ENCODE peak calls at places on chromosomes 13 and 19, in eight cellular contexts. Q, T, X, O, E, M, U and N are unnamed samples.

GRCh38 chr13:97493471-97493870 is 59.5 kb downstream of the RAP2A start:
- DNase-seq in Q (no peak), T (no peak), X (no peak), O (no peak), E (no peak), M (no peak), U (no peak), N (no peak)

GRCh38 chr19:12126707-12127106 is 13.4 kb downstream of the ZNF20 start:
- DNase-seq in Q (no peak), T (no peak), X (no peak), O (peak), E (no peak), M (no peak), U (no peak), N (no peak)

GRCh38 chr13:70585109-70585508 is 476.9 kb upstream of the KLHL1 start:
- DNase-seq in Q (no peak), T (no peak), X (no peak), O (no peak), E (no peak), M (no peak), U (no peak), N (no peak)

GRCh38 chr13:111541345-111541744 is 220.9 kb downstream of the TEX29 start:
- DNase-seq in Q (no peak), T (no peak), X (no peak), O (no peak), E (no peak), M (no peak), U (no peak), N (no peak)

GRCh38 chr13:99332456-99332855 is 25.3 kb upstream of the GPR183 start:
- DNase-seq in Q (no peak), T (no peak), X (no peak), O (no peak), E (no peak), M (no peak), U (no peak), N (no peak)

GRCh38 chr13:59356607-59357006 is 807.1 kb downstream of the DIAPH3 start:
- DNase-seq in Q (no peak), T (no peak), X (peak), O (no peak), E (no peak), M (peak), U (peak), N (no peak)

GRCh38 chr19:50447750-50448149 is 15.1 kb downstream of the MYBPC2 start:
- DNase-seq in Q (no peak), T (no peak), X (no peak), O (no peak), E (no peak), M (no peak), U (no peak), N (no peak)

GRCh38 chr13:94228781-94229180 is 250.7 kb downstream of the DCT start:
- DNase-seq in Q (no peak), T (no peak), X (no peak), O (no peak), E (no peak), M (no peak), U (no peak), N (no peak)

GRCh38 chr19:54521860-54522513 is 19.4 kb downstream of the LAIR2 start:
- DNase-seq in Q (no peak), T (no peak), X (no peak), O (no peak), E (no peak), M (no peak), U (no peak), N (no peak)

GRCh38 chr19:18764591-18765051 is 26.5 kb downstream of the COMP start:
- DNase-seq in Q (no peak), T (no peak), X (no peak), O (no peak), E (no peak), M (no peak), U (no peak), N (no peak)

DNA sequence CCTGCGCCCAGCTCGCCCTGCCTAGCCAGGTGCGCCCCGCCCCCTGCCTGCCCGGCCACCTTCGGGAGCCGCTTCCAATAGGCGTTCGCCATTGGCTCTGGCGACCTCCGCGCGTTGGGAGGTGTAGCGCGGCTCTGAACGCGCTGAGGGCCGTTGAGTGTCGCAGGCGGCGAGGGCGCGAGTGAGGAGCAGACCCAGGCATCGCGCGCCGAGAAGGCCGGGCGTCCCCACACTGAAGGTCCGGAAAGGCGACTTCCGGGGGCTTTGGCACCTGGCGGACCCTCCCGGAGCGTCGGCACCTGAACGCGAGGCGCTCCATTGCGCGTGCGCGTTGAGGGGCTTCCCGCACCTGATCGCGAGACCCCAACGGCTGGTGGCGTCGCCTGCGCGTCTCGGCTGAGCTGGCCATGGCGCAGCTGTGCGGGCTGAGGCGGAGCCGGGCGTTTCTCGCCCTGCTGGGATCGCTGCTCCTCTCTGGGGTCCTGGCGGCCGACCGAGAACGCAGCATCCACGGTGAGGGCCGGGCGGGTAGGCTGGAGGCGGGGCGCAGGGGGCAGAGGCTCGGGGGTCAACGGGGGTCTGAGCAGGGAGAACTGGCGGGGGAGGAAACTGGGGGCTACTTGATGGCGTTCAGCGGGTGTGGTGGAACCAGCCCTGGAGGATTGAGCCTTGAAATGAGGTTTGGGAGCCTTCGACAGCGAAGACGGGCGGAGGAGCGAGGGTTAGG is at the start of gene SPINT2:
- DNase-seq in Q (peak), T (peak), X (no peak), O (no peak), E (no peak), M (no peak), U (no peak), N (no peak)
- TF ChIP-seq CTCF in Q (no peak), T (no peak), X (no peak), O (no peak), E (no peak), M (no peak), U (no peak), N (no peak)

DNA sequence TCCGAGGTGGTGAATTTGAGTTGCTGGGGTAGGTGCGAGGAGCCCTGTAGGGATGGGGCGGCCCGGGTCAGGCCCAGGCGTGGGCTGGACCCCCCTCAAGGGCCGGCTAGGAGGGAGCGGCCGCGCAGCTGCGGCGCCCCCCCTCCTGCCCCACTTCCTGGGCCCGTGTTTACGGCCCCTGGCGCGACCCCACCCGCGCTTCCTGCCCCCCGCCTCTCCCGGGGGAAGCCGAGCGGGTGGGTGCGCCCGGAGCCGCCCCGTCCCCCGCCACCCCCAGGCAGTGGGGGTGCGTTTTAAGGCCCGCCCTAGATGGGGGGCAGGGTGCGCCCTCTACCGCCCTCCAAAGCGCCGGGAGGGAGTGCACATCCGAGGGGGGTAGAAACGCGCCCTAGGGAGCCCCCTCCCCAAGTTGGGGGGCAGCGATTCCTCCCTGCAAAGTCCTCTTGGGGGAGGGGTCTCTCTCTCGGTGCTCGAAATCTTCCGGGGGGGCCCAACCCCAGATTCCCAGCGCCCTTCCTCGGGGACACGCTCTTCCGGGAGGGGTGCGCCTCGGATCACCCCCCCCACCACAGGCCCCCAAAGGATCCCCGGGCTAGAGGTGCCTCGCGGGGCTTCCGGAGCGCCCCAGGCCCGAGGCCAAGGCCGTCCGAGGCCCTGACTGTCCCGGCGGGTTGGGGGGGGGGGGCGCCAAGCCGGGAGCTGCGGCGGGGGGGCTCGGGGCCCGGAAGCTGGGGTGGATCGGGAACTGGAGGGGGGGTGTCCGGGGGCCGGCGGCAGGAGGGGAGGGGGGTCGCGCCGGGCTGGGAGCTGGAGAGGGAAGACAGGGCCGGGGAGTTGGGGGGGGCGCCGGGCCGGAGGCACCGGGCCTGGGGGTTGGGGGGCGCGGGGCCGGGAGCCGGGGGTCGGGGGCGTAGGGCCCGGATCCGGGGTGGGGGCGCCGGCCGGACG is 807 bp downstream of the TLE5 start:
- DNase-seq in Q (peak), T (no peak), X (peak), O (peak), E (no peak), M (peak), U (no peak), N (no peak)
- TF ChIP-seq CTCF in Q (peak), T (peak), X (peak), O (peak), E (no peak), M (peak), U (no peak), N (peak)

GRCh38 chr19:39211731-39212376 is 7.8 kb upstream of the SYCN start:
- DNase-seq in Q (no peak), T (no peak), X (no peak), O (no peak), E (no peak), M (no peak), U (no peak), N (no peak)

GRCh38 chr19:39208175-39208795 is 4.2 kb upstream of the SYCN start:
- DNase-seq in Q (no peak), T (no peak), X (no peak), O (no peak), E (no peak), M (no peak), U (no peak), N (no peak)

GRCh38 chr19:39209196-39209595 is 5.1 kb upstream of the SYCN start:
- DNase-seq in Q (no peak), T (no peak), X (no peak), O (no peak), E (no peak), M (no peak), U (no peak), N (no peak)

GRCh38 chr19:39217094-39217493 is 13.0 kb upstream of the SYCN start:
- DNase-seq in Q (no peak), T (no peak), X (no peak), O (no peak), E (no peak), M (no peak), U (no peak), N (no peak)

GRCh38 chr19:39212377-39212742 is 8.3 kb upstream of the SYCN start:
- DNase-seq in Q (no peak), T (no peak), X (peak), O (peak), E (no peak), M (no peak), U (no peak), N (no peak)
- TF ChIP-seq CTCF in Q (peak), T (peak), X (no peak), O (peak), E (peak), M (peak), U (peak), N (peak)

GRCh38 chr13:73045036-73045435 is 13.8 kb upstream of the KLF5 start:
- DNase-seq in Q (no peak), T (no peak), X (no peak), O (no peak), E (no peak), M (no peak), U (no peak), N (no peak)
- TF ChIP-seq CTCF in Q (no peak), T (no peak), X (no peak), O (no peak), E (no peak), M (no peak), U (no peak), N (no peak)

DNA sequence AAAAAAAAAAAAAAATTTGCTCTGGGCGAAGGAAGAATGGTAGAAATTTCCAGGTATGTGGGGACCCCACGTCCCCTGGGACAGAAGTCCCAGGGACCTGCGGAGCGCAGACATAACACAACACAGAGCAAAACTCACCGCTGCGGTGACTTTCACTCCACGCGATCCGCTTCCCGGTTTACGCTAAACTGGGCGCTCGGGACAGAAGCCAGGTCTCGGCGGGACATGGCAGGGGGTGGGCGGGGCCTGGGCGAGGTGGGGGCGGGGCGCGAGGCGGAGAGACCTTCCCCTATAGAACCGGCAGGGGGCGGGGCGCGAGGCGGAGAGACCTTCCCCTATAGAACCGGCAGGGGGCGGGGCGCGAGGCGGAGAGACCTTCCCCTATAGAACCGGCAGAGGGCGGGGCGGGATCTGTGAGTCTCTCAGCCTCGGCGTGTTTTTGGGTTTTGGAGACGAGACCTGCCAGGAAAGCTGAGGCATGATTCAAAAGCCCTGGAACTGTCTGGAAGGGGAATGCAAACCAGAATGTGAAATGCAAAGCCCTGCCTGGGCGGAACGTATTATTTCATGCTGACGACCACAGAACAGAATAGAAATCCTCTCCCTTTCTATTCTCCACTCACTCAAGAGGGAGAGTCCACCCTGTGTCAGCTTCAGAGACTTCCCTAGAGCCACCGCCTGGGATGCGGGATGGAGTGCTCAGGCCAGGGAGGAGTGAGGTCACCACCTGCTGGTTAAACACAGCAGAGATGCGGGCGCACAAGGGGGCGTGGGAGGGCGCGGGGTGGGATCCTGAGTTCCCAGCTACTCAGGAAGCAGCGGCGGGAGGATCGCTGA is 20.2 kb upstream of the ERVV-1 start:
- DNase-seq in Q (peak), T (no peak), X (peak), O (peak), E (peak), M (peak), U (no peak), N (peak)
- TF ChIP-seq CTCF in Q (peak), T (no peak), X (peak), O (peak), E (peak), M (peak), U (peak), N (peak)